ENCODE peak calls at places on chromosomes 7 and 10, in five cellular contexts. One of them, this sample, is unnamed.

GRCh38 chr10:77713506-77714280 is 76.1 kb upstream of the KCNMA1 start:
- DNase-seq in NCI-H2171 treated with DMSO at 0.1 percent for 48 hours: no peak
- DNase-seq in lower leg skin: no peak
- DNase-seq in AG04449: no peak
- DNase-seq in stomach: no peak
- DNase-seq in this sample: no peak

GRCh38 chr7:155836216-155837125 is 24.2 kb upstream of the SHH start:
- DNase-seq in AG04449: no peak
- DNase-seq in stomach: no peak
- DNase-seq in lower leg skin: peak; percentile 77
- DNase-seq in NCI-H2171 treated with DMSO at 0.1 percent for 48 hours: no peak
- DNase-seq in this sample: no peak

GRCh38 chr7:45570797-45571196 is 3.4 kb upstream of the ADCY1 start:
- DNase-seq in lower leg skin: peak; percentile 46
- DNase-seq in AG04449: no peak
- DNase-seq in stomach: no peak
- DNase-seq in NCI-H2171 treated with DMSO at 0.1 percent for 48 hours: no peak
- DNase-seq in this sample: no peak

GRCh38 chr7:75624134-75624832 is 114.5 kb downstream of the HIP1 start:
- DNase-seq in AG04449: no peak
- DNase-seq in NCI-H2171 treated with DMSO at 0.1 percent for 48 hours: no peak
- DNase-seq in lower leg skin: no peak
- DNase-seq in stomach: peak; percentile 42
- DNase-seq in this sample: no peak

GRCh38 chr10:100000109-100000502 is 9.6 kb downstream of the DNMBP start:
- DNase-seq in AG04449: no peak
- DNase-seq in NCI-H2171 treated with DMSO at 0.1 percent for 48 hours: no peak
- DNase-seq in lower leg skin: no peak
- DNase-seq in stomach: no peak
- DNase-seq in this sample: no peak

GRCh38 chr7:131945313-131945831 is 388.9 kb upstream of the PODXL start:
- DNase-seq in NCI-H2171 treated with DMSO at 0.1 percent for 48 hours: peak; percentile 72
- DNase-seq in AG04449: no peak
- DNase-seq in stomach: peak; percentile 60
- DNase-seq in lower leg skin: peak; percentile 88
- DNase-seq in this sample: no peak

GRCh38 chr10:35375091-35375765 is 38.9 kb downstream of the CCNY start:
- DNase-seq in lower leg skin: no peak
- DNase-seq in NCI-H2171 treated with DMSO at 0.1 percent for 48 hours: no peak
- DNase-seq in stomach: no peak
- DNase-seq in AG04449: no peak
- DNase-seq in this sample: no peak

GRCh38 chr10:123995461-123996131 is 97.8 kb downstream of the CHST15 start:
- DNase-seq in stomach: peak; percentile 46
- DNase-seq in lower leg skin: peak; percentile 85
- DNase-seq in AG04449: peak; percentile 62
- DNase-seq in NCI-H2171 treated with DMSO at 0.1 percent for 48 hours: no peak
- DNase-seq in this sample: no peak

GRCh38 chr7:620052-620451 is 100.4 kb upstream of the PDGFA start:
- DNase-seq in NCI-H2171 treated with DMSO at 0.1 percent for 48 hours: no peak
- DNase-seq in stomach: no peak
- DNase-seq in lower leg skin: no peak
- DNase-seq in AG04449: no peak
- DNase-seq in this sample: no peak

GRCh38 chr10:49119746-49120145 is 4.4 kb upstream of the VSTM4 start:
- DNase-seq in NCI-H2171 treated with DMSO at 0.1 percent for 48 hours: no peak
- DNase-seq in stomach: no peak
- DNase-seq in lower leg skin: peak; percentile 39
- DNase-seq in AG04449: no peak
- DNase-seq in this sample: no peak

GRCh38 chr7:14717711-14718304 is 184.7 kb downstream of the DGKB start:
- DNase-seq in stomach: no peak
- DNase-seq in NCI-H2171 treated with DMSO at 0.1 percent for 48 hours: peak; percentile 59
- DNase-seq in lower leg skin: no peak
- DNase-seq in AG04449: peak; percentile 2
- DNase-seq in this sample: no peak

GRCh38 chr10:131858583-131859340 is 42.0 kb upstream of the PPP2R2D start:
- DNase-seq in lower leg skin: peak; percentile 79
- DNase-seq in stomach: no peak
- DNase-seq in NCI-H2171 treated with DMSO at 0.1 percent for 48 hours: no peak
- DNase-seq in AG04449: no peak
- DNase-seq in this sample: no peak

GRCh38 chr7:125055376-125055775 is 125.8 kb upstream of the POT1 start:
- DNase-seq in AG04449: no peak
- DNase-seq in lower leg skin: no peak
- DNase-seq in stomach: no peak
- DNase-seq in NCI-H2171 treated with DMSO at 0.1 percent for 48 hours: no peak
- DNase-seq in this sample: no peak

GRCh38 chr7:54541941-54542618 is at the start of gene VSTM2A:
- DNase-seq in AG04449: no peak
- DNase-seq in NCI-H2171 treated with DMSO at 0.1 percent for 48 hours: peak; percentile 8
- DNase-seq in stomach: no peak
- DNase-seq in lower leg skin: no peak
- DNase-seq in this sample: no peak

GRCh38 chr10:93813507-93814465 is 56.0 kb downstream of the LGI1 start:
- DNase-seq in NCI-H2171 treated with DMSO at 0.1 percent for 48 hours: peak; percentile 11
- DNase-seq in lower leg skin: no peak
- DNase-seq in AG04449: no peak
- DNase-seq in stomach: peak; percentile 59
- DNase-seq in this sample: no peak

GRCh38 chr10:72740526-72740925 is 48.6 kb downstream of the MCU start:
- DNase-seq in NCI-H2171 treated with DMSO at 0.1 percent for 48 hours: no peak
- DNase-seq in AG04449: no peak
- DNase-seq in stomach: peak; percentile 60
- DNase-seq in lower leg skin: no peak
- DNase-seq in this sample: no peak

GRCh38 chr7:27947581-27948278 is 207.8 kb downstream of the TAX1BP1 start:
- DNase-seq in NCI-H2171 treated with DMSO at 0.1 percent for 48 hours: no peak
- DNase-seq in AG04449: no peak
- DNase-seq in lower leg skin: no peak
- DNase-seq in stomach: no peak
- DNase-seq in this sample: no peak

GRCh38 chr10:80411267-80411668 is 2.9 kb downstream of the PRXL2A start:
- DNase-seq in NCI-H2171 treated with DMSO at 0.1 percent for 48 hours: no peak
- DNase-seq in lower leg skin: no peak
- DNase-seq in stomach: peak; percentile 43
- DNase-seq in AG04449: no peak
- DNase-seq in this sample: no peak

GRCh38 chr7:17559388-17559787 is 260.9 kb downstream of the AHR start:
- DNase-seq in AG04449: no peak
- DNase-seq in NCI-H2171 treated with DMSO at 0.1 percent for 48 hours: no peak
- DNase-seq in stomach: no peak
- DNase-seq in lower leg skin: no peak
- DNase-seq in this sample: no peak

GRCh38 chr10:88113232-88113631 is 249.8 kb downstream of the PTEN start:
- DNase-seq in NCI-H2171 treated with DMSO at 0.1 percent for 48 hours: no peak
- DNase-seq in AG04449: no peak
- DNase-seq in lower leg skin: no peak
- DNase-seq in stomach: no peak
- DNase-seq in this sample: no peak

GRCh38 chr7:66297579-66297978 is 92.4 kb downstream of the TPST1 start:
- DNase-seq in lower leg skin: no peak
- DNase-seq in AG04449: no peak
- DNase-seq in NCI-H2171 treated with DMSO at 0.1 percent for 48 hours: no peak
- DNase-seq in stomach: no peak
- DNase-seq in this sample: no peak

GRCh38 chr10:13162013-13162364 is 631 bp downstream of the MCM10 start:
- DNase-seq in AG04449: no peak
- DNase-seq in NCI-H2171 treated with DMSO at 0.1 percent for 48 hours: no peak
- DNase-seq in stomach: no peak
- DNase-seq in lower leg skin: no peak
- DNase-seq in this sample: no peak